ENCODE peak calls at places on chromosomes 11 and 22, in eight cellular contexts. Y is stimulated activated CD4-positive, alpha-beta T cell treated with anti-CD3 and anti-CD28 coated beads, Interleukin-4, amount 100 ng/mL, for 48 hours; P is cardiac fibroblast; C is M059J; A is T47D; Q is Daoy; S is T-helper 2 cell; T is non-pigmented ciliary epithelial cell. F is an unnamed sample.
A peak's percentile ranks its signal among the peaks of the same experiment; 100 is the strongest.

GRCh38 chr11:108097179-108097578 is 24.2 kb upstream of the ACAT1 start:
- DNase-seq in Y (no peak), P (no peak), C (no peak), A (no peak), Q (no peak), S (no peak), T (no peak), F (no peak)

GRCh38 chr11:2684581-2684980 is 15.2 kb downstream of the KCNQ1OT1 start:
- DNase-seq in Y (no peak), P (no peak), C (no peak), A (no peak), Q (no peak), S (no peak), T (no peak), F (no peak)

GRCh38 chr11:103863497-103863896 is 172.9 kb upstream of the DDI1 start:
- DNase-seq in Y (no peak), P (peak; percentile 69), C (peak; percentile 22), A (no peak), Q (no peak), S (no peak), T (peak; percentile 27), F (no peak)

GRCh38 chr22:48459259-48459658 is 1368.4 kb downstream of the BRD1 start:
- DNase-seq in Y (no peak), P (no peak), C (no peak), A (no peak), Q (no peak), S (no peak), T (no peak), F (no peak)

GRCh38 chr11:95108671-95109551 is 19.3 kb downstream of the ENDOD1 start:
- DNase-seq in Y (no peak), P (peak; percentile 75), C (peak; percentile 17), A (no peak), Q (peak; percentile 71), S (no peak), T (no peak), F (no peak)

GRCh38 chr22:24184057-24184798 is 2.9 kb downstream of the SUSD2 start:
- DNase-seq in Y (no peak), P (no peak), C (no peak), A (no peak), Q (no peak), S (no peak), T (no peak), F (no peak)

GRCh38 chr22:19802881-19803735 is 42.5 kb downstream of the TBX1 start:
- DNase-seq in Y (no peak), P (no peak), C (no peak), A (no peak), Q (no peak), S (no peak), T (no peak), F (no peak)

GRCh38 chr11:113014731-113015455 is 53.7 kb downstream of the NCAM1 start:
- DNase-seq in Y (no peak), P (no peak), C (no peak), A (no peak), Q (peak; percentile 25), S (no peak), T (no peak), F (no peak)

GRCh38 chr11:75264971-75265370 is 24.4 kb downstream of the TPBGL start:
- DNase-seq in Y (no peak), P (no peak), C (no peak), A (no peak), Q (no peak), S (no peak), T (no peak), F (no peak)

GRCh38 chr22:31944700-31945477 is 554 bp downstream of the YWHAH start:
- DNase-seq in Y (peak; percentile 22), P (no peak), C (peak; percentile 29), A (no peak), Q (peak; percentile 42), S (peak; percentile 16), T (no peak), F (peak; percentile 37)